ENCODE peak calls at places on chromosomes 3 and 15, in four cellular contexts. L is Panc1, G is HCT116, E is K562. H is an unnamed sample.

GRCh38 chr15:64640146-64640868 is 135.1 kb downstream of the RBPMS2 start:
- DNase-seq in G (no peak), E (no peak), L (no peak), H (peak; percentile 35)

GRCh38 chr15:89759835-89760234 is 8.8 kb upstream of the MESP1 start:
- DNase-seq in L (no peak), E (no peak), G (no peak), H (no peak)

GRCh38 chr15:40082195-40082868 is 26.3 kb downstream of the BMF start:
- DNase-seq in G (no peak), E (no peak), L (no peak), H (no peak)

GRCh38 chr15:57444877-57445513 is 68.7 kb downstream of the CGNL1 start:
- DNase-seq in G (no peak), E (no peak), L (no peak), H (no peak)

GRCh38 chr3:13785853-13786455 is 93.9 kb downstream of the WNT7A start:
- DNase-seq in E (no peak), G (no peak), L (no peak), H (no peak)

GRCh38 chr15:27449940-27450339 is 479.0 kb downstream of the GABRG3 start:
- DNase-seq in L (no peak), G (no peak), E (no peak), H (no peak)

GRCh38 chr3:154540950-154541604 is 111.1 kb upstream of the GPR149 start:
- DNase-seq in E (no peak), G (no peak), L (no peak), H (no peak)

GRCh38 chr3:3586843-3587626 is 212.2 kb upstream of the LRRN1 start:
- DNase-seq in L (no peak), G (no peak), E (no peak), H (no peak)

GRCh38 chr3:83601704-83602103 is 1357.1 kb upstream of the CADM2 start:
- DNase-seq in E (no peak), G (no peak), L (no peak), H (no peak)

GRCh38 chr3:32238027-32238815 is at the start of gene CMTM8:
- DNase-seq in G (no peak), L (no peak), E (peak; percentile 65), H (peak; percentile 69)

GRCh38 chr15:89749951-89750559 is 994 bp downstream of the MESP1 start:
- DNase-seq in E (no peak), L (no peak), G (no peak), H (no peak)

GRCh38 chr3:48662753-48663488 is at the start of gene CELSR3:
- DNase-seq in G (peak; percentile 75), L (no peak), E (peak; percentile 39), H (peak; percentile 69)

GRCh38 chr3:152071924-152072323 is 196.8 kb upstream of the MBNL1 start:
- DNase-seq in G (peak; percentile 1), E (no peak), L (no peak), H (peak; percentile 19)

GRCh38 chr3:159839561-159840379 is 148.9 kb upstream of the IL12A start:
- DNase-seq in L (no peak), E (no peak), G (no peak), H (no peak)

GRCh38 chr3:119927190-119927589 is 145.3 kb downstream of the NR1I2 start:
- DNase-seq in E (no peak), G (no peak), L (no peak), H (no peak)

GRCh38 chr3:183378008-183378407 is 50.4 kb downstream of the MCF2L2 start:
- DNase-seq in G (no peak), E (no peak), L (no peak), H (no peak)

GRCh38 chr15:61227269-61228024 is 1.7 kb downstream of the RORA start:
- DNase-seq in G (no peak), L (no peak), E (no peak), H (no peak)

GRCh38 chr15:43776101-43776717 is 557 bp downstream of the ELL3 start:
- DNase-seq in L (no peak), G (no peak), E (no peak), H (no peak)

GRCh38 chr3:177731644-177732268 is 534.5 kb upstream of the TBL1XR1 start:
- DNase-seq in G (no peak), E (no peak), L (no peak), H (no peak)

GRCh38 chr15:43922021-43922420 is 95.2 kb downstream of the WDR76 start:
- DNase-seq in L (no peak), G (no peak), E (no peak), H (no peak)

GRCh38 chr15:80455668-80456442 is 51.7 kb downstream of the ARNT2 start:
- DNase-seq in E (peak; percentile 71), G (peak; percentile 44), L (peak; percentile 53), H (peak; percentile 44)

GRCh38 chr15:71348597-71348996 is 233.3 kb downstream of the THSD4 start:
- DNase-seq in G (no peak), L (no peak), E (no peak), H (no peak)

GRCh38 chr3:49607105-49607591 is 52.9 kb downstream of the BSN start:
- DNase-seq in L (no peak), E (no peak), G (no peak), H (no peak)

GRCh38 chr3:173993299-173993698 is 595.8 kb downstream of the NLGN1 start:
- DNase-seq in L (no peak), G (peak; percentile 27), E (no peak), H (peak; percentile 1)

GRCh38 chr3:32453346-32453745 is 49.3 kb downstream of the CMTM6 start:
- DNase-seq in G (no peak), E (no peak), L (no peak), H (no peak)

GRCh38 chr3:60890226-60890625 is 361.0 kb downstream of the FHIT start:
- DNase-seq in L (no peak), G (no peak), E (no peak), H (no peak)

GRCh38 chr3:196397941-196398340 is 34.3 kb downstream of the UBXN7 start:
- DNase-seq in L (no peak), E (no peak), G (no peak), H (no peak)

GRCh38 chr3:197464794-197465193 is 91.0 kb downstream of the BDH1 start:
- DNase-seq in G (no peak), L (no peak), E (no peak), H (no peak)

DNA sequence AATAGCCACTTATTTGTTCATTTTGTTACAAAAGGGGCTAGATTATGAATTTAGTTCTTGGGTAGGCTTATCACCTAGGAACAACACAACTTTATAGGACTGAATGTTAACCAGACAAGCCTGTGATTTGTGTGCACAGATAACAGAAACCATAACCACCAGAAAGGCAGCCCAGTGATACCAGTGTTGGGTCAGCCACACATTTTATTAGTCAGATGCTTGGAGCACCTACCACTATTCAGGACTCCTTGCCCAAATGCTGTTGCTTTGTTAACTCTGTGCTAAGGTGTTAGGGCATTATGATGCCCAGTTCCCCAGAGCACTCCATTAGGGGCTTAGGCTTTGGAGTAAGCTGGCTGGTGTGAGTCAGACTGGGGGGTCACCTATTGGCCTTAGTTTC is 22.5 kb downstream of the PLCL2 start:
- DNase-seq in L (no peak), E (peak; percentile 16), G (no peak), H (no peak)
- TF ChIP-seq TCF7L2 in L (no peak), E (no peak), G (no peak), H (no peak)

DNA sequence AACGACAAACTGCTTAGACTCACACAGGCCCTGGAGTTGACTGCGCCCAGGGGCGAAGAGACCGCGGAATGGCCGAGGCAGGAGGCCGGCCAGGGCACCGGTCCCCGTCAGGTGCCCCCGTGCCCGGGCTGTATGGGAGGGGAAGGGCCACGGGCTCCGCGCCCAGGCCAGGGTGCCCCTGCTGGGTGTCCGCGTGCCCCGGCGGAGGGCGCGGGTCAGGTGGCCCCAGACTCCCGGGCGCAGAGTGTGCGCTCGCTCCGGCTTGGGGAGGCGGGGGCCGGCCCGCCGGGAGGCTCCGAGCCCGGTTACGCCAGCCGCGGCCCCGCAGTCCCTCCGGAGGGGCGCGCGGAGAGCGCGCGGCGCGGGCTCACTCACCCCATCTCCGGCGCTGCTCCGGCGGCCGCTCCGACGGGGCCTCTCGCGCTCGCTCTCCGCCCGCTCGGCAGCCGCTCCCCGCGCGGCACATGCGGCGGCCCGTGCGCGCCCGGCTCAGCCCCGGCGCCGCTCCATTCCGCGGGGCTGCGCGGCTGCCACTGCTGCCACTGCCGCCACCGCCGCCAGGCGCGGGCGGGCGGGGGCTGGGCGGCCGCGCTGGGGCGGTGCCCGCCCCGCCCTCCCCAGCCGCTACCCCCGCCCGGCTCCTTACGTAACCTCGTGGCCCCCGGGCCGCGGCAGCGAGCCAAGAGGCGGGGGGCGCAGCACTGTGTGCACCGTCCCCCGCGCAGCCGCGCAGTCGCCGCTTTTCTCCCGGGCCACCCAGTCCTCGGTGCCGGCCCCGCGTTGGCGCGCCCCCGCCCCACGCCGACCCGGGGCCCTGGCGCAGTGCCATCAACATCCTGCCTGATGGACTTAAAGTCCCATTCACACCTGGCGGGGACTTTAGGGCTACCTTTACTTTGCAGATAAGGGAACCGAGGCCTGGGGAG is at the start of gene HOMER2:
- DNase-seq in E (peak; percentile 66), G (no peak), L (no peak), H (peak; percentile 10)
- TF ChIP-seq TCF7L2 in E (no peak), G (no peak), L (no peak), H (no peak)

GRCh38 chr15:99421172-99421656 is 144.6 kb upstream of the MEF2A start:
- DNase-seq in E (no peak), L (no peak), G (no peak), H (peak; percentile 89)
- TF ChIP-seq TCF7L2 in E (no peak), L (no peak), G (no peak), H (no peak)

GRCh38 chr15:69810441-69811071 is 287.2 kb downstream of the TLE3 start:
- DNase-seq in E (no peak), G (no peak), L (no peak), H (no peak)
- TF ChIP-seq TCF7L2 in E (no peak), G (no peak), L (no peak), H (no peak)

DNA sequence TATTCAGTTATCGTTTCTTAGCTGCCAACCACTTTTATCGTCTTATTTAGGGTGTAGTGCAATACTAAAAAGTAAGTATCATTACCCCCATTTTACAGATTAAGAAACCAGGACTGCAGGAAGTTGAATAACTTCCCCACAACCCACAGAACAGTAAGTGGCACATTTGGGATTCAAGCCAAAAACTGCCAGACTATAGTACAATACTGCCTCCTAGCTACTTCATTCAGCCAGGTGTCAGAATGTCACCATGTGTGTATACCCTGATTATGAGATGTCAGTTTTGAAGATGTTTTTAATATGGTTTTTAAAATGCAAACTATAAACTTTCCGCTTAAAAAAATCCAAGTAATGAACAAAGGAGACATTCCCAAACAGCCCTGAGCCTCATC is 74.2 kb upstream of the PROK2 start:
- DNase-seq in G (peak; percentile 27), E (no peak), L (no peak), H (peak; percentile 16)
- TF ChIP-seq TCF7L2 in G (no peak), E (no peak), L (no peak), H (no peak)